ENCODE peak calls at places on chromosomes 16 and 17, in four cellular contexts. J is K562, S is GM12891, W is GM12878. P is an unnamed sample.

GRCh38 chr16:88295526-88296436 is 87.0 kb upstream of the ZNF469 start:
- DNase-seq in S (no peak), J (no peak), W (no peak), P (no peak)

GRCh38 chr17:58532555-58532951 is 18.1 kb upstream of the MTMR4 start:
- DNase-seq in J (no peak), S (no peak), W (no peak), P (no peak)

GRCh38 chr16:57045694-57046381 is 46.5 kb upstream of the CPNE2 start:
- DNase-seq in J (peak), S (no peak), W (peak), P (peak)

GRCh38 chr16:65572156-65572555 is 450.3 kb upstream of the CDH11 start:
- DNase-seq in S (no peak), W (no peak), J (no peak), P (no peak)

GRCh38 chr16:27806388-27806787 is 256.4 kb downstream of the KATNIP start:
- DNase-seq in S (no peak), J (no peak), W (no peak), P (no peak)

GRCh38 chr17:78717431-78717980 is 64.6 kb downstream of the CYTH1 start:
- DNase-seq in J (no peak), S (no peak), W (no peak), P (no peak)

GRCh38 chr17:9221231-9222180 is 200.2 kb downstream of the NTN1 start:
- DNase-seq in S (no peak), J (no peak), W (no peak), P (no peak)

GRCh38 chr16:83350466-83350865 is 457.3 kb upstream of the HSBP1 start:
- DNase-seq in J (no peak), S (no peak), W (no peak), P (no peak)

GRCh38 chr17:63196772-63197335 is 230.8 kb downstream of the TANC2 start:
- DNase-seq in W (no peak), J (no peak), S (no peak), P (no peak)

GRCh38 chr16:22194707-22195444 is 11.2 kb upstream of the EEF2K start:
- DNase-seq in W (peak), J (no peak), S (no peak), P (no peak)

GRCh38 chr17:45841883-45842525 is 2.7 kb upstream of the SPPL2C start:
- DNase-seq in J (no peak), W (no peak), S (no peak), P (no peak)

GRCh38 chr16:67651847-67652246 is 6.9 kb downstream of the CARMIL2 start:
- DNase-seq in S (no peak), J (no peak), W (no peak), P (no peak)

GRCh38 chr17:32157225-32157624 is 14.9 kb downstream of the RHOT1 start:
- DNase-seq in W (no peak), S (no peak), J (no peak), P (no peak)

GRCh38 chr17:40500709-40501108 is 714 bp downstream of the TNS4 start:
- DNase-seq in J (no peak), S (no peak), W (no peak), P (no peak)

GRCh38 chr16:55480228-55480655 is 1.2 kb downstream of the MMP2 start:
- DNase-seq in S (no peak), W (no peak), J (no peak), P (no peak)

GRCh38 chr17:55567240-55568216 is 56.3 kb upstream of the SMIM36 start:
- DNase-seq in J (peak), S (no peak), W (no peak), P (no peak)

GRCh38 chr16:74448990-74449389 is 27.7 kb upstream of the CLEC18B start:
- DNase-seq in S (no peak), W (no peak), J (no peak), P (no peak)

GRCh38 chr17:77930780-77931768 is 27.4 kb upstream of the TNRC6C start:
- DNase-seq in S (no peak), W (no peak), J (no peak), P (no peak)

GRCh38 chr17:53336281-53336680 is 486.4 kb upstream of the KIF2B start:
- DNase-seq in J (no peak), S (no peak), W (no peak), P (no peak)

GRCh38 chr17:19728114-19728495 is 11.7 kb upstream of the SLC47A2 start:
- DNase-seq in J (no peak), S (no peak), W (no peak), P (no peak)

GRCh38 chr17:6577686-6578263 is 21.4 kb upstream of the PITPNM3 start:
- DNase-seq in J (peak), S (no peak), W (no peak), P (no peak)

GRCh38 chr17:18038149-18038850 is 668 bp downstream of the ATPAF2 start:
- DNase-seq in W (no peak), J (no peak), S (no peak), P (peak)

GRCh38 chr16:82784567-82784956 is 157.8 kb downstream of the CDH13 start:
- DNase-seq in W (no peak), S (no peak), J (no peak), P (no peak)

GRCh38 chr16:68134644-68135043 is 49.5 kb downstream of the NFATC3 start:
- DNase-seq in J (no peak), S (no peak), W (no peak), P (no peak)

GRCh38 chr17:73430848-73431247 is 119.0 kb upstream of the CDC42EP4 start:
- DNase-seq in S (no peak), J (no peak), W (no peak), P (no peak)

GRCh38 chr16:48559462-48560211 is 50.3 kb downstream of the N4BP1 start:
- DNase-seq in S (no peak), W (no peak), J (no peak), P (no peak)

DNA sequence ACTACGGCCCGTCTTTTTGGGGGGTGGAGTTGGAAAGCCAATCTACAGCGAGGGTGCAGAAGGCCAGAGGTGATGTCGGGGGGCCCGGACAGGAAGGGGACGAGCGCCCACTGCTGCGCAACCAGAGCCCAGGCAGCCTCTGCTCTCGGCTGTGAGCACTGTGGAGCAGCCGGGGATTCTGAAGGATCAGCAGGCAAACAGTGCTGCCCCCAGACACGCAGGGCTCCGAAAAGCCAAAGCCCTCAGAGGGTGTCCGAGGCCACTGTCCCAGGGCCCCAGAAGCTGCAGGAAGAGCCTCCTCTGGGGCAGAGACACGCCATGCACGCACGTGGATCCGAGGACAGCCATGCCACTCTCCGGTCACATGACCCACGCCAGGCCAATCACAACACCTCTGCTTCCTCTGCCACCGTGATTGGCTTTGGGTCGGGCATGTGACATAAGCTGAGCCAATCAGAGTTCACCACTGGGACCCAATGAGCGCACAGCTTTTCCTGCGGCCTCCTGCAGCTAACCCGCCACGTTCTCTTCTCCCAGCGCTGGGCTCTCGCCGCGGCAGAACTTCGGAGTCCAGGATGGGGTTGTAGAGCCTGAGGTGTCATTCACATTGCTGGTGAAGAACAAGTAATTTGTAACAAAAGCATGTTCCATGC is 40.7 kb downstream of the ACTG1 start:
- DNase-seq in S (no peak), J (peak), W (no peak), P (peak)
- TF ChIP-seq TAF1 in S (no peak), J (peak), W (no peak), P (no peak)

GRCh38 chr16:3004781-3005284 is 7.9 kb upstream of the CLDN9 start:
- DNase-seq in S (no peak), W (no peak), J (peak), P (no peak)

GRCh38 chr16:3007957-3008748 is 4.6 kb upstream of the CLDN9 start:
- DNase-seq in S (no peak), J (peak), W (no peak), P (no peak)

GRCh38 chr16:3008749-3009088 is 4.0 kb upstream of the CLDN9 start:
- DNase-seq in W (no peak), S (no peak), J (peak), P (no peak)

GRCh38 chr16:3009568-3010390 is 2.9 kb upstream of the CLDN9 start:
- DNase-seq in W (no peak), S (no peak), J (no peak), P (no peak)

DNA sequence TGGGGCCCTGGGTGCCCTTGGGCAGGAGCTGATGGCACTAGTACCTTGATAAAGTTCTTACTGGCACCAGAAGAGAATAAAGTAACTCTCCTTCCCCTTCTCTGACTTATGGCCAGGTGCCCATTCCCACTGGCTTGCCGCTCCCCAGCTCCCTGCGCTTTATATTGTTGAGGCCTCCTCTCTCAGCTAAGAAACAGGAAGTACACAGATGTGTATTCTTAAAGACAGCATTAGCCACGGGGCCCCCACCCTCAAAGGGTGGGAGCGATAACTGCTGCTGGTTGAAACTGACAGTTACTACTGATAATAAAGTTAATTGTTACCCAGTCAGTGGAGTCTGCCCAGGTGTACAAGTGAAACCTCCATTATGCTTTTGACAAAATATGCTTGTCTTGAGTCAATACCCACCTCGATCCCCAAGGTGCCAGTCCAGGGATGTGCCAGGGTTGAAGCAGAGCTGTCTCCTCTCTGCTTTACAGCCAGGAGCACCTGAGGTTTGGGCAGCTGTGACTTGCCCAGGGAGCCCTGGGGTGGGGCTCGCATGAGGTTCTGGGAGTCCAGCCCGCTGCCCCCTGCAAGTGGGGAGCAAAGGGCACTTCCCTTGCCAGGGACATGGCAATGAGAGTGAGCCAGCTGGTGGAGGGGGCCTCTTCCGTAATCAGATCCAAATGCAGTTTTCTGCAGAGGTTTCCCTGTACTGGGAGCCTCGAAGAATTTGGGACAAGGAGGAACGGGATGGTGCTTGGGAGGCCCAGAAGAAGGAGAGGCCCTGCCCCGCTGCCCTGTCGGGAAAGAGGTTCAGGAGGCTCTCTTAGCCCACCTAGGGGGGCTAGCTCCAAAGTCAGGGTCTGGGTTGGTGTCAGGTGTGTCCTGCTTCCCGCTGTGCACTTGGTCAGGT is 5.4 kb upstream of the CLDN9 start:
- DNase-seq in W (no peak), J (no peak), S (no peak), P (no peak)
- TF ChIP-seq POLR2A in W (no peak), J (peak), S (no peak), P (no peak)

GRCh38 chr16:30458561-30459394 is 13.1 kb upstream of the SEPHS2 start:
- DNase-seq in S (peak), W (peak), J (no peak), P (peak)
- TF ChIP-seq TAF1 in S (peak), W (peak), J (no peak), P (peak)

DNA sequence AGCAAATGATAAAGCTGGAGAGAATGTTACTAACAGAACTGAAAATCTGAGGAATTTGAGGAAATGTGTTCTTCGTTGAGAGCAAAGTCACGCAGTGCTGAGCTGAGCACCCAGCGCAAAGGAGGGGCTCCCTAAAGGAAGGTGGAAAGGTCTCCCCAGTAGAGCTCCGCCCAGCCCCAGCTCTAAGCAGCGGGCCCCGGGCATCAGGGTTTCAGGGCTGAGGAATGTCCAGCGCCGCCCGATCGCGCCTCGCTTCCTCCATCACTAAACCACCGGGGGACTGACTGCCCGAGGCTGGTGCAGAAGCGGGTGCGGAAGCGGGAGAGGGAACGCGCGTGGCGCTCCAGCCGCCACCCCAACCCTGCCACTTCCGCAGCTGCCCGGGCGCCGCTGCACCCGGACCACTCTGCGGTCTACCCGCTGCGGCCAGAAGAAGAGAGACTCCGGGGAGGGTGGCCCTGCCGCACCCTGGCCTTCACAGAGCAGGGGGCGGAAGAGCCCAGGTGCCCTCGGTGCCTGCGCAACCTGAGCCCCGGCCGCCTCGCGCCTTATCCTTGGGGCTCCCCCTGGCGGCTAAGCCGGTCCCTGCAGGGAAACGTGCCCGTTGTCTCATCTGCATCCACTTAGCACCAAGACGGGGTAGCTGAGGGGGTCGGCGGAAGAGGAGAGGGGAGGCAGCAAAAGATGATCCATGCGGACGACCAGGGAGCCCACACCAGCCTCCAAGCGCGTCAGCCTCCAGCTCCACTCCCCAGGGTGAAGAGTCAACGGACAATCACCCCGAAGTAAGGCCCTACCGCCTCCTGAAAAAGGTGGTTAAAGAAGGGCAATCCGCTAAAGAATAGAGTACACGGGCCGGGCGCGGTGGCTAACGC is 12.4 kb upstream of the GUCY2D start:
- DNase-seq in S (peak), W (peak), J (peak), P (peak)
- TF ChIP-seq POLR2A in S (no peak), W (peak), J (no peak), P (no peak)

GRCh38 chr16:2027024-2028010 is 615 bp downstream of the NHERF2 start:
- DNase-seq in J (peak), W (no peak), S (no peak), P (no peak)
- TF ChIP-seq TAF1 in J (no peak), W (no peak), S (no peak), P (no peak)

GRCh38 chr16:89697161-89697615 is 4.3 kb downstream of the SPATA2L start:
- DNase-seq in J (no peak), W (no peak), S (no peak), P (no peak)

GRCh38 chr16:89697616-89698331 is 3.7 kb downstream of the SPATA2L start:
- DNase-seq in W (no peak), S (no peak), J (no peak), P (no peak)

GRCh38 chr16:89700649-89701424 is 668 bp downstream of the SPATA2L start:
- DNase-seq in J (peak), W (no peak), S (no peak), P (no peak)

GRCh38 chr16:89701425-89702406 is at the start of gene SPATA2L:
- DNase-seq in S (peak), W (peak), J (peak), P (peak)

DNA sequence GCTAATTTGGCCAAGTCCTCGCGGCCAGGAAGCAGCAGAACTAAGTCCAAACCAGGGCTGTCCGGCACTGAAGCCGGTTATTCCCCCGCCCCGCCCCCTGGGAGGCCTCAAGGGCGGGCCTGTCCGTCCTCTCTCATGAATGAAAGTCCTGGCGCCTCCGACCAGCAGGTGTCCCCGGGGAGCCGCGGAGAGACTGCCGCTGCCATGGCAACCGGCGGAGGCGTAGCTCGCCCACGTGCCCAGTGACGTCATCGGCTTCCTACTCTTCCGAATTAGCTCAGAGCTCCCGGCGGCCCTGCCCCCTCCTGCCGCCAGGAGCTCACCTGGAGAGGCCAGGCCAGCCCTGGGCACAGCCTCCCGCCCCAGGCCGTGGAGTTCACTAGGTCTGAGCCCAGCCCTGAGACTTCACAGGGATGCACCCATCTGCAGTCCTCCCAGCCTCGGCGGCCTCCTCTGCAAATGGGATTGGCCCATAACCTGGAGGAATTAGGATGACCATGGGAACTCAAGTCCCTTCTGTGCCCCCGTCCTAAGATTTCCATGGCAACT is 1.3 kb downstream of the SPATA2L start:
- DNase-seq in S (peak), W (peak), J (peak), P (peak)
- TF ChIP-seq POLR2A in S (no peak), W (no peak), J (no peak), P (no peak)

GRCh38 chr17:42240201-42240600 is 36.0 kb downstream of the STAT5B start:
- DNase-seq in J (no peak), S (no peak), W (no peak), P (no peak)

GRCh38 chr17:42243493-42243982 is 32.7 kb downstream of the STAT5B start:
- DNase-seq in W (no peak), S (no peak), J (no peak), P (no peak)

GRCh38 chr17:42246515-42246914 is 29.7 kb downstream of the STAT5B start:
- DNase-seq in S (no peak), W (no peak), J (no peak), P (no peak)

GRCh38 chr17:42236760-42237159 is 39.4 kb downstream of the STAT5B start:
- DNase-seq in S (no peak), W (no peak), J (no peak), P (no peak)

DNA sequence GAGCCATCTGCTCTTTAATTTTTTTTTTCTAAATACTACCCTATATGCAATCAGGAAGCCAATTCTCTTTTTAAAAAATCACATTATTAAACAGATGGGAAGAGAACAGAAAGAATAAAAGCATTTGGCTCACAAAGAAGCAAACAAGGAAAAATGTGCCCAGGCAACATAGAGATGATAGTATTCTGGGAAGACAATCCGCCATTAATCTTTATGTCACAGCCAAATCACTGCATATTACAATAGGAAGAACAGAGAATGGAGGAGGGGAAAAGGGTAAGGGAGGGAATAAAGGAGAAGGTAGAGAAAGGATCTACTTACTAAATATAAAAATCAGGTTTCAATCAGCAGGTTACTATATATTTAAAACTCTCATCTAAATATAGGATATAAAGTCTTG is 34.3 kb downstream of the STAT5B start:
- DNase-seq in S (no peak), W (no peak), J (no peak), P (no peak)
- TF ChIP-seq TAF1 in S (no peak), W (no peak), J (no peak), P (no peak)

GRCh38 chr17:71063559-71063958 is 894.2 kb downstream of the KCNJ2 start:
- DNase-seq in J (no peak), W (no peak), S (no peak), P (no peak)

GRCh38 chr17:71063127-71063526 is 893.8 kb downstream of the KCNJ2 start:
- DNase-seq in W (no peak), J (no peak), S (no peak), P (no peak)

GRCh38 chr17:71071041-71071440 is 901.7 kb downstream of the KCNJ2 start:
- DNase-seq in W (no peak), S (no peak), J (no peak), P (no peak)

GRCh38 chr17:71071837-71072236 is 902.5 kb downstream of the KCNJ2 start:
- DNase-seq in S (no peak), W (no peak), J (no peak), P (no peak)

DNA sequence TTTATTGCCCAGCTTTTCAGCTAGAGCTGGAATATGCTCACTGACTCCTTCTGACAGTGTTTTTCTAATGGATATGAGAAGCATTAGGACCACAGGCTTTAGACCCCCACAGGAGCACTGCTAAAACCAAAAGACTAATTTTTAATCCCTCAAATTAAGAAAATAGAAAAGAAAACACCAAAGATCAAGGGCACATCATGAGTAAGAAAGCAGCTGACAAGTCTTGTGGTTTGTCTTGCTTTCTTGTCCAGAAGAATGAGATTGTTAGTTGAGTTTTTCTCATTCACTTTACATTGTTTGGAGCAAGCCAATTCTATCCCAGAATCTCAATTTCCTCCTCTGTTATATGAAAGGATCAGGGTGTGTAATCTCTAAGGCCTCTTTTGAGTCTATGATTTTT is 899.0 kb downstream of the KCNJ2 start:
- DNase-seq in S (no peak), W (no peak), J (no peak), P (no peak)
- TF ChIP-seq POLR2A in S (no peak), W (no peak), J (no peak), P (no peak)

P was measured in GM12892.